ENCODE peak calls at places on chromosomes 12 and 14, in seven cellular contexts. O is neural progenitor cell, P is left ventricle myocardium inferior, F is Panc1, I is HAP-1, K is body of pancreas, V is pancreas. L is an unnamed sample. For H3K9me3 and H3K4me1, the result is how much of the 10 kb centered on the place peaks cover.

GRCh38 chr12:27866382-27867101 is 86.5 kb upstream of the MANSC4 start:
- DNase-seq in O (no peak), P (no peak), F (no peak), I (no peak), K (no peak), V (no peak), L (peak)

GRCh38 chr12:106663385-106663784 is 80.6 kb downstream of the RFX4 start:
- DNase-seq in O (no peak), P (no peak), F (no peak), I (no peak), K (no peak), V (no peak), L (no peak)

GRCh38 chr12:10395390-10395998 is 5.7 kb upstream of the KLRK1 start:
- DNase-seq in O (no peak), P (no peak), F (peak), I (peak), K (peak), V (no peak), L (peak)

GRCh38 chr14:53011053-53011462 is 60.2 kb upstream of the FERMT2 start:
- DNase-seq in O (peak), P (peak), F (no peak), I (no peak), K (peak), V (peak), L (peak)

GRCh38 chr12:42977451-42978230 is 388.1 kb upstream of the PRICKLE1 start:
- DNase-seq in O (no peak), P (no peak), F (no peak), I (no peak), K (no peak), V (no peak), L (no peak)

GRCh38 chr12:15982471-15982870 is 71.3 kb downstream of the DERA start:
- DNase-seq in O (no peak), P (no peak), F (no peak), I (peak), K (no peak), V (no peak), L (peak)

GRCh38 chr12:52204931-52205505 is 13.2 kb upstream of the KRT80 start:
- DNase-seq in O (no peak), P (peak), F (no peak), I (no peak), K (no peak), V (no peak), L (no peak)

GRCh38 chr12:56334490-56334793 is 642 bp upstream of the PAN2 start:
- DNase-seq in O (no peak), P (no peak), F (no peak), I (no peak), K (no peak), V (no peak), L (no peak)

GRCh38 chr12:23795494-23795893 is 154.0 kb downstream of the SOX5 start:
- DNase-seq in O (no peak), P (no peak), F (no peak), I (no peak), K (no peak), V (no peak), L (no peak)

GRCh38 chr14:95288672-95289322 is 30.9 kb downstream of the CLMN start:
- DNase-seq in O (no peak), P (no peak), F (no peak), I (no peak), K (no peak), V (no peak), L (no peak)

GRCh38 chr14:91870890-91871289 is 3.6 kb upstream of the TC2N start:
- DNase-seq in O (no peak), P (no peak), F (no peak), I (no peak), K (no peak), V (no peak), L (no peak)

GRCh38 chr12:118526255-118527095 is 150.1 kb downstream of the SUDS3 start:
- DNase-seq in O (no peak), P (peak), F (no peak), I (no peak), K (peak), V (no peak), L (no peak)

GRCh38 chr14:35341454-35342159 is 49.4 kb downstream of the PSMA6 start:
- DNase-seq in O (peak), P (peak), F (no peak), I (peak), K (peak), V (peak), L (peak)

GRCh38 chr12:105296116-105297095 is 34.1 kb upstream of the C12orf75 start:
- DNase-seq in O (no peak), P (no peak), F (no peak), I (peak), K (no peak), V (no peak), L (no peak)

GRCh38 chr12:45613306-45613705 is 116.2 kb upstream of the ARID2 start:
- DNase-seq in O (no peak), P (no peak), F (no peak), I (no peak), K (no peak), V (no peak), L (no peak)

GRCh38 chr12:402127-402456 is 648 bp downstream of the CCDC77 start:
- DNase-seq in O (peak), P (no peak), F (no peak), I (peak), K (no peak), V (no peak), L (peak)

GRCh38 chr12:126247936-126248335 is 1182.7 kb downstream of the AACS start:
- DNase-seq in O (no peak), P (no peak), F (no peak), I (no peak), K (no peak), V (no peak), L (no peak)

GRCh38 chr12:126243814-126244213 is 1178.6 kb downstream of the AACS start:
- DNase-seq in O (no peak), P (no peak), F (no peak), I (no peak), K (no peak), V (no peak), L (no peak)

DNA sequence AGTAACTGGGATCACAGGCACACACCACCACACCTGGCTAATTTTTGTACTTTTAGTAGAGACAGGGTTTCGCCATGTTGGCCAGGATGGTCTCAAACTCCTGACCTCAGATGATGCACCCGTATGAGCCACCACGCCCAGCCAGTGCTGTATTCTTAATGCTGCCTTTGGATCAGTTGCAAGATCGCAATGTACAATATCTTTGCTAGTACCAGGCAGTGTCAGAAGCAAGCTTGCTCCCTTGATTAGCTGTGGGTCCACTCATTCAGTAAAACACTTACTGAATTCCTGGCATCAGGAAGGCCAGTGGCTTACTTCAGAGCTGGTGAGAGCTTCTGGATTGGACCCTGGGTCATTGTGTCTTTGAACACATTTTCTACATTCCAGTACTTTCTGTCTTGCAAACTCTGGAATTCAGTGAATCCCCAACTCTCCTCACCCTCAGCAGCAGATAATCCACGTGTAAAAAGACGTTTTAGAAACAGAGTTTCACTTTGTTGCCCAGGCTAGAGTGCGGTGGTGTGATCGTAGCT is 1183.7 kb downstream of the AACS start:
- DNase-seq in O (peak), P (no peak), F (no peak), I (no peak), K (no peak), V (no peak), L (no peak)
- H3K9me3 ChIP-seq in O (under half), P (under half), F (under half), I (under half), K (under half), V (under half), L (under half)

DNA sequence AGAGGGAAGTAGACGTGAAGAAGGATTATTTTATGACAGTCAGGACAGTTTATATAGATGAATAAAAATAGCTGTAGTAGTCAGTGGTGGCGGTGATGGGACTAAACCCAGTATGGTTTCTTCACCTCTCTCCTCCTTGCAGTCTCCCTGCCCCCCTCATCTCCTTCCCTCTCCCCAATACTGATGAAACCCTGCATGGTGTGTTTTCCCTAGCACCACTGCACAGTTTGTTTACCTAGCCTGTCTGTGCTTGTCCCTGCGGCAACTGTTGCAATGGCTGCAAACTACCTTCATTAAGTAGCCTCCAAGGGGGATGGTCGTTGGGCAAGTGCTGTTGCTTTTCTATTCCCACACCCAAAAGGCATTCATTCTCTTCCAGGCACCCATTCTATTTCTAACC is 14.7 kb downstream of the PCBP2 start:
- DNase-seq in O (no peak), P (no peak), F (no peak), I (no peak), K (no peak), V (no peak), L (no peak)
- H3K4me1 ChIP-seq in O (under half), P (half or more), F (under half), I (under half), K (under half), V (under half), L (under half)

GRCh38 chr14:105856676-105857222 is 330.4 kb downstream of the TMEM121 start:
- DNase-seq in O (no peak), P (no peak), F (no peak), I (no peak), K (no peak), V (no peak), L (no peak)

GRCh38 chr14:105853907-105854599 is 327.7 kb downstream of the TMEM121 start:
- DNase-seq in O (no peak), P (peak), F (no peak), I (no peak), K (no peak), V (no peak), L (no peak)

GRCh38 chr14:105855893-105856675 is 329.7 kb downstream of the TMEM121 start:
- DNase-seq in O (no peak), P (peak), F (no peak), I (no peak), K (no peak), V (no peak), L (no peak)

GRCh38 chr14:105854600-105855245 is 328.3 kb downstream of the TMEM121 start:
- DNase-seq in O (no peak), P (peak), F (no peak), I (no peak), K (no peak), V (no peak), L (no peak)

GRCh38 chr14:105855246-105855892 is 329.0 kb downstream of the TMEM121 start:
- DNase-seq in O (no peak), P (peak), F (no peak), I (no peak), K (no peak), V (no peak), L (no peak)
- H3K9me3 ChIP-seq in O (under half), P (under half), F (under half), I (under half), K (under half), V (under half), L (under half)

GRCh38 chr12:128819293-128820144 is 4.2 kb downstream of the SLC15A4 start:
- DNase-seq in O (peak), P (no peak), F (no peak), I (no peak), K (no peak), V (no peak), L (no peak)
- H3K4me1 ChIP-seq in O (under half), P (half or more), F (under half), I (under half), K (half or more), V (under half), L (under half)

DNA sequence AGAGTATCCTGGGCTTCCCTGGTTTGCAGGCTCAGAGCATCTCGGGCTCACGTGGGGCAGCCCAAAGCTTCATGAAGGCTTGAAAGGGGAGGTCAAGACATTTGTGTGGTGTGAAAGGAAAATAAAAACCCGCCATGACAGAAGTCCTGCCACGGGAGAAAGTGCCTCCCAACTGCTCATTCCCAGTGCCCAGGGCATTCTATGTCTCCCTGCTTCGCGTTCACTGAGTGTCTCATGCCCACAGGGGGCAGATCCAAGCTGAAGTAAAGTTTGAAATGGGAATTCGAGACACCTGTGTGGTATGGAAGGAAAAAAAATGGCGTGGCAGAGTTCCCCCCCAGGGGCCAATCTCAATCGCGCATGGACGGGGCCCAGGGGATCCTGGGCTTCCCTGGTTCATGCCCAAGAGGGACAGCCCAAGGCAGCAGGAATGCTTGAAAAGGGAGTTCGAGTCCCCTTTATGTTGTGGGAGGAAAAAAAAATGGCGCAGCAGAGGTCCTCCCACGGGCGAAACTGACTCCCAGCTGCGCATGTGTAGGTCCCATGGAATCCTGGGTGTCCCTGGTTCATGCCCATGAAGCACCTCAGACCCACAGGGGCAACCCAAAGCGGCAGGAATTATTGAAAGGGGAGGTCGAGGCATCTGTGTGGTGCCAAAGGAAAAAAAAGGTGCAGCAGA is 576.7 kb downstream of the ALG10 start:
- DNase-seq in O (no peak), P (no peak), F (no peak), I (no peak), K (no peak), V (no peak), L (no peak)
- H3K9me3 ChIP-seq in O (under half), P (half or more), F (under half), I (under half), K (half or more), V (under half), L (under half)

L was measured in hepatocyte.